ENCODE peak calls at places on chromosomes 12 and 14, in ten cellular contexts. K, I, A, E, U, C, Y, N, Q and T are unnamed samples.

GRCh38 chr12:121964813-121965643 is 46.6 kb downstream of the CFAP251 start:
- DNase-seq in N (no peak), K (no peak), E (no peak), U (peak; percentile 66), A (no peak), I (no peak), Y (no peak), C (no peak), Q (no peak), T (no peak)

GRCh38 chr12:43312991-43313505 is 239.0 kb downstream of the ADAMTS20 start:
- DNase-seq in C (no peak), U (peak; percentile 15), Y (no peak), K (no peak), Q (no peak), A (no peak), I (no peak), E (no peak), N (no peak), T (no peak)

GRCh38 chr12:60335765-60336164 is 739.9 kb downstream of the SLC16A7 start:
- DNase-seq in A (no peak), Y (no peak), K (no peak), C (no peak), E (no peak), I (no peak), Q (no peak), N (no peak), U (peak; percentile 58), T (no peak)

GRCh38 chr12:21962236-21962635 is 21.0 kb upstream of the ABCC9 start:
- DNase-seq in A (no peak), Y (no peak), K (no peak), U (peak; percentile 82), N (no peak), C (no peak), I (no peak), E (no peak), Q (no peak), T (no peak)

GRCh38 chr12:132740652-132741051 is 21.0 kb downstream of the ANKLE2 start:
- DNase-seq in Y (no peak), N (no peak), Q (no peak), I (no peak), C (no peak), E (no peak), U (no peak), A (no peak), K (no peak), T (no peak)

GRCh38 chr12:125314051-125314882 is 249.0 kb downstream of the AACS start:
- DNase-seq in U (no peak), C (no peak), Y (no peak), A (no peak), N (no peak), K (no peak), E (no peak), I (no peak), Q (no peak), T (no peak)

GRCh38 chr14:52427460-52427859 is 113.3 kb downstream of the PTGER2 start:
- DNase-seq in A (no peak), N (no peak), E (no peak), C (no peak), Q (no peak), Y (no peak), K (no peak), I (no peak), U (no peak), T (no peak)

GRCh38 chr14:106060576-106060975 is 534.2 kb downstream of the TMEM121 start:
- DNase-seq in E (no peak), Y (no peak), Q (no peak), K (no peak), C (no peak), I (no peak), N (no peak), U (no peak), A (no peak), T (no peak)